ENCODE peak calls at places on chromosomes 5 and 9, in nine cellular contexts. J is GM19239; E is cardiac muscle cell; V is COR-L47; R is dorsolateral prefrontal cortex; Y is astrocyte of the spinal cord; P is ovary; D is type B pancreatic cell; Q is activated CD8-positive, alpha-beta memory T cell treated with anti-CD3 and anti-CD28 coated beads for 24 hours. S is an unnamed sample.

GRCh38 chr9:8366161-8366926 is 566.8 kb upstream of the DMAC1 start:
- DNase-seq in J (no peak), E (no peak), V (no peak), R (no peak), Y (peak), P (no peak), D (no peak), Q (no peak), S (no peak)

GRCh38 chr5:180071418-180072255 is at the start of gene RNF130:
- DNase-seq in J (peak), E (peak), V (peak), R (peak), Y (peak), P (peak), D (peak), Q (peak), S (peak)

GRCh38 chr9:19999491-20000057 is 210.7 kb upstream of the SLC24A2 start:
- DNase-seq in J (peak), E (no peak), V (no peak), R (no peak), Y (peak), P (no peak), D (no peak), Q (peak), S (no peak)

GRCh38 chr5:14149672-14150053 is 6.5 kb downstream of the TRIO start:
- DNase-seq in J (no peak), E (no peak), V (no peak), R (no peak), Y (no peak), P (no peak), D (no peak), Q (no peak), S (no peak)

GRCh38 chr9:81804306-81804705 is 115.0 kb upstream of the TLE1 start:
- DNase-seq in J (no peak), E (no peak), V (no peak), R (no peak), Y (no peak), P (no peak), D (no peak), Q (no peak), S (no peak)

GRCh38 chr9:95189230-95190098 is 128.0 kb downstream of the FANCC start:
- DNase-seq in J (no peak), E (no peak), V (no peak), R (no peak), Y (peak), P (peak), D (no peak), Q (no peak), S (no peak)

GRCh38 chr5:33488558-33489355 is 48.0 kb downstream of the TARS1 start:
- DNase-seq in J (no peak), E (no peak), V (no peak), R (no peak), Y (no peak), P (no peak), D (no peak), Q (no peak), S (no peak)

GRCh38 chr5:137071526-137071925 is 427.6 kb downstream of the SPOCK1 start:
- DNase-seq in J (no peak), E (no peak), V (no peak), R (no peak), Y (no peak), P (no peak), D (no peak), Q (no peak), S (no peak)

GRCh38 chr5:83632874-83633273 is 87.8 kb downstream of the HAPLN1 start:
- DNase-seq in J (no peak), E (peak), V (no peak), R (no peak), Y (peak), P (no peak), D (no peak), Q (no peak), S (no peak)

GRCh38 chr9:107158321-107158720 is 124.8 kb upstream of the RAD23B start:
- DNase-seq in J (no peak), E (peak), V (peak), R (no peak), Y (peak), P (no peak), D (no peak), Q (no peak), S (peak)

GRCh38 chr5:53123702-53124101 is 14.1 kb upstream of the MOCS2 start:
- DNase-seq in J (no peak), E (no peak), V (no peak), R (no peak), Y (peak), P (no peak), D (no peak), Q (no peak), S (no peak)

GRCh38 chr5:115977988-115978387 is 15.7 kb downstream of the LVRN start:
- DNase-seq in J (no peak), E (no peak), V (no peak), R (no peak), Y (peak), P (no peak), D (no peak), Q (no peak), S (no peak)

GRCh38 chr5:56490971-56491468 is 257.9 kb upstream of the ANKRD55 start:
- DNase-seq in J (no peak), E (peak), V (no peak), R (no peak), Y (no peak), P (no peak), D (peak), Q (no peak), S (no peak)

GRCh38 chr9:131227112-131228058 is 48.9 kb downstream of the FAM78A start:
- DNase-seq in J (no peak), E (peak), V (peak), R (no peak), Y (no peak), P (peak), D (no peak), Q (no peak), S (peak)

GRCh38 chr5:97075649-97076048 is 66.8 kb downstream of the LIX1 start:
- DNase-seq in J (no peak), E (no peak), V (no peak), R (no peak), Y (no peak), P (no peak), D (no peak), Q (no peak), S (no peak)

GRCh38 chr5:126335871-126336270 is 87.3 kb upstream of the GRAMD2B start:
- DNase-seq in J (no peak), E (no peak), V (no peak), R (no peak), Y (peak), P (no peak), D (no peak), Q (no peak), S (no peak)

GRCh38 chr5:140251527-140251973 is 51.4 kb downstream of the PFDN1 start:
- DNase-seq in J (peak), E (no peak), V (no peak), R (no peak), Y (peak), P (no peak), D (no peak), Q (peak), S (no peak)

GRCh38 chr5:14488697-14489096 is 92.9 kb upstream of the OTULINL start:
- DNase-seq in J (no peak), E (no peak), V (no peak), R (no peak), Y (no peak), P (no peak), D (no peak), Q (no peak), S (no peak)

GRCh38 chr9:123059472-123060220 is 26.2 kb downstream of the GPR21 start:
- DNase-seq in J (no peak), E (no peak), V (no peak), R (no peak), Y (no peak), P (no peak), D (no peak), Q (no peak), S (no peak)

GRCh38 chr9:6842584-6842947 is 84.8 kb downstream of the KDM4C start:
- DNase-seq in J (no peak), E (no peak), V (no peak), R (no peak), Y (peak), P (no peak), D (no peak), Q (no peak), S (no peak)

GRCh38 chr5:1801061-1801953 is at the start of gene NDUFS6:
- DNase-seq in J (peak), E (peak), V (peak), R (peak), Y (peak), P (peak), D (no peak), Q (peak), S (peak)

GRCh38 chr5:103371046-103371603 is 112.6 kb downstream of the MACIR start:
- DNase-seq in J (no peak), E (peak), V (no peak), R (no peak), Y (no peak), P (no peak), D (no peak), Q (no peak), S (no peak)

GRCh38 chr5:73218552-73219171 is 45.7 kb downstream of the TMEM174 start:
- DNase-seq in J (no peak), E (no peak), V (peak), R (no peak), Y (peak), P (no peak), D (no peak), Q (no peak), S (no peak)

GRCh38 chr5:170751631-170752030 is 31.9 kb upstream of the GABRP start:
- DNase-seq in J (no peak), E (no peak), V (no peak), R (no peak), Y (no peak), P (no peak), D (no peak), Q (no peak), S (no peak)

GRCh38 chr9:106752581-106752980 is 110.4 kb upstream of the ZNF462 start:
- DNase-seq in J (no peak), E (peak), V (no peak), R (no peak), Y (no peak), P (no peak), D (no peak), Q (no peak), S (no peak)

GRCh38 chr9:95715911-95716435 is 159.5 kb upstream of the ERCC6L2 start:
- DNase-seq in J (no peak), E (no peak), V (no peak), R (no peak), Y (no peak), P (no peak), D (no peak), Q (no peak), S (peak)

GRCh38 chr5:6302684-6303083 is 75.7 kb downstream of the MED10 start:
- DNase-seq in J (no peak), E (peak), V (no peak), R (no peak), Y (no peak), P (no peak), D (no peak), Q (no peak), S (no peak)

GRCh38 chr5:61163905-61164304 is 1.6 kb upstream of the SMIM15 start:
- DNase-seq in J (no peak), E (no peak), V (no peak), R (no peak), Y (no peak), P (no peak), D (no peak), Q (no peak), S (no peak)

S was measured in NCI-H774.